ENCODE peak calls at places on chromosomes 16 and 17, in nine cellular contexts. One of them, this sample, is unnamed. For H3K27me3, the result is how much of the 10 kb centered on the place peaks cover.

GRCh38 chr17:37339321-37339720 is 36.5 kb upstream of the C17orf78 start:
- DNase-seq in GM23248: no peak
- DNase-seq in neuronal stem cell: no peak
- DNase-seq in cardiac muscle cell: no peak
- DNase-seq in left ventricle myocardium inferior: no peak
- DNase-seq in colonic mucosa: no peak
- DNase-seq in A673: no peak
- DNase-seq in pancreas: no peak
- DNase-seq in mammary epithelial cell: no peak
- DNase-seq in this sample: no peak

GRCh38 chr16:68186877-68187276 is 49.0 kb downstream of the ESRP2 start:
- DNase-seq in GM23248: no peak
- DNase-seq in neuronal stem cell: no peak
- DNase-seq in cardiac muscle cell: no peak
- DNase-seq in left ventricle myocardium inferior: no peak
- DNase-seq in colonic mucosa: no peak
- DNase-seq in A673: no peak
- DNase-seq in pancreas: peak
- DNase-seq in mammary epithelial cell: no peak
- DNase-seq in this sample: no peak

GRCh38 chr17:14227052-14227451 is 9.6 kb downstream of the CDRT15 start:
- DNase-seq in GM23248: no peak
- DNase-seq in neuronal stem cell: no peak
- DNase-seq in cardiac muscle cell: no peak
- DNase-seq in left ventricle myocardium inferior: no peak
- DNase-seq in colonic mucosa: no peak
- DNase-seq in A673: no peak
- DNase-seq in pancreas: no peak
- DNase-seq in mammary epithelial cell: no peak
- DNase-seq in this sample: no peak

GRCh38 chr17:51499906-51500305 is 239.6 kb downstream of the UTP18 start:
- DNase-seq in GM23248: no peak
- DNase-seq in neuronal stem cell: no peak
- DNase-seq in cardiac muscle cell: no peak
- DNase-seq in left ventricle myocardium inferior: no peak
- DNase-seq in colonic mucosa: no peak
- DNase-seq in A673: no peak
- DNase-seq in pancreas: no peak
- DNase-seq in mammary epithelial cell: no peak
- DNase-seq in this sample: no peak

GRCh38 chr16:86608301-86608747 is 30.0 kb downstream of the FOXL1 start:
- DNase-seq in GM23248: peak
- DNase-seq in neuronal stem cell: no peak
- DNase-seq in cardiac muscle cell: no peak
- DNase-seq in left ventricle myocardium inferior: no peak
- DNase-seq in colonic mucosa: no peak
- DNase-seq in A673: no peak
- DNase-seq in pancreas: no peak
- DNase-seq in mammary epithelial cell: no peak
- DNase-seq in this sample: no peak

GRCh38 chr17:63173903-63174302 is 207.9 kb downstream of the TANC2 start:
- DNase-seq in GM23248: peak
- DNase-seq in neuronal stem cell: no peak
- DNase-seq in cardiac muscle cell: no peak
- DNase-seq in left ventricle myocardium inferior: no peak
- DNase-seq in colonic mucosa: no peak
- DNase-seq in A673: no peak
- DNase-seq in pancreas: no peak
- DNase-seq in mammary epithelial cell: peak
- DNase-seq in this sample: no peak

GRCh38 chr17:2903193-2903974 is 107.1 kb downstream of the RAP1GAP2 start:
- DNase-seq in GM23248: no peak
- DNase-seq in neuronal stem cell: no peak
- DNase-seq in cardiac muscle cell: no peak
- DNase-seq in left ventricle myocardium inferior: no peak
- DNase-seq in colonic mucosa: no peak
- DNase-seq in A673: no peak
- DNase-seq in pancreas: peak
- DNase-seq in mammary epithelial cell: no peak
- DNase-seq in this sample: no peak

GRCh38 chr16:12639044-12639443 is 164.6 kb downstream of the CPPED1 start:
- DNase-seq in GM23248: peak
- DNase-seq in neuronal stem cell: no peak
- DNase-seq in cardiac muscle cell: no peak
- DNase-seq in left ventricle myocardium inferior: no peak
- DNase-seq in colonic mucosa: no peak
- DNase-seq in A673: no peak
- DNase-seq in pancreas: no peak
- DNase-seq in mammary epithelial cell: peak
- DNase-seq in this sample: no peak

GRCh38 chr17:78659546-78659945 is 82.3 kb upstream of the DNAH17 start:
- DNase-seq in GM23248: no peak
- DNase-seq in neuronal stem cell: no peak
- DNase-seq in cardiac muscle cell: no peak
- DNase-seq in left ventricle myocardium inferior: no peak
- DNase-seq in colonic mucosa: no peak
- DNase-seq in A673: no peak
- DNase-seq in pancreas: no peak
- DNase-seq in mammary epithelial cell: no peak
- DNase-seq in this sample: peak

GRCh38 chr17:40310882-40311391 is 2.0 kb downstream of the RARA start:
- DNase-seq in GM23248: no peak
- DNase-seq in neuronal stem cell: no peak
- DNase-seq in cardiac muscle cell: no peak
- DNase-seq in left ventricle myocardium inferior: peak
- DNase-seq in colonic mucosa: no peak
- DNase-seq in A673: no peak
- DNase-seq in pancreas: peak
- DNase-seq in mammary epithelial cell: no peak
- DNase-seq in this sample: no peak

DNA sequence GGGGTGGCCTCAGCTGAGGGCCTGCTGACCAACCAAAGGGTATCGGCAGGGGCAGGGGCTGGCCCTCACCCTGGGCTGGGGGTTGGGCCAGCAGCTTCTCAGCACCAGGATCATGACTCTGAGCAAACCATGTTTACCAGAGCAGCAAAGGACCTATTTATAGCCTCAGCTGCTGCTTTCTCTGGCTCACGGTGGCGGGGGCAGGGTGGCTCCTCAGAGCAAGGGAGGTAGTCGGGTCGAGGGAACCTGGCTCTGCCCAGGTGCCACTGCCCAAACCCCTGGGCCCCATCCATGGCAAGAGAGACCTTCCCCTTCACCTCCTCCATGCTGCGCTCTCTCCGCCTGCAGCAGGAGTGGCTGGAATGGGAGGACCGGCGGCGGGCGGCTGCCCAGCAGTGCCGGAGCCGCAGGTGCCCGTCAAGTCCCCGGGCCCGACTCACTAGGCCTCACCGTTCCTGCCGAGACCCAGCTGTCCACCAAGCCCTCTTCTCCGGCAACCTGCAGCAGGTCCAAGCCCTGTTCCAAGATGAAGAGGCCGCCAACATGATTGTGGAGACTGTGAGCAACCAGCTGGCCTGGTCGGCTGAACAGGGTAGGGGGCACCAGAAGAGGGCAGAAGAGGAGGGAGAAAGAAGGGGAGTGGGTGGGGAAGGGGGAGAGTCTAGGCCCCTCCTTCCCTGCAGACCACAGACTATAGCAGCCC is at the start of gene ASB16:
- DNase-seq in GM23248: peak
- DNase-seq in neuronal stem cell: no peak
- DNase-seq in cardiac muscle cell: peak
- DNase-seq in left ventricle myocardium inferior: peak
- DNase-seq in colonic mucosa: no peak
- DNase-seq in A673: no peak
- DNase-seq in pancreas: peak
- DNase-seq in mammary epithelial cell: no peak
- DNase-seq in this sample: peak
- H3K4me3 ChIP-seq in GM23248: no peak
- H3K4me3 ChIP-seq in neuronal stem cell: peak
- H3K4me3 ChIP-seq in cardiac muscle cell: no peak
- H3K4me3 ChIP-seq in left ventricle myocardium inferior: peak
- H3K4me3 ChIP-seq in colonic mucosa: no peak
- H3K4me3 ChIP-seq in A673: no peak
- H3K4me3 ChIP-seq in pancreas: peak
- H3K4me3 ChIP-seq in mammary epithelial cell: no peak
- H3K4me3 ChIP-seq in this sample: peak

GRCh38 chr17:76382305-76382802 is 2.1 kb upstream of the SPHK1 start:
- DNase-seq in GM23248: peak
- DNase-seq in neuronal stem cell: peak
- DNase-seq in cardiac muscle cell: peak
- DNase-seq in left ventricle myocardium inferior: no peak
- DNase-seq in colonic mucosa: no peak
- DNase-seq in A673: no peak
- DNase-seq in pancreas: peak
- DNase-seq in mammary epithelial cell: peak
- DNase-seq in this sample: peak
- H3K27ac ChIP-seq in GM23248: peak
- H3K27ac ChIP-seq in neuronal stem cell: peak
- H3K27ac ChIP-seq in cardiac muscle cell: no peak
- H3K27ac ChIP-seq in left ventricle myocardium inferior: peak
- H3K27ac ChIP-seq in colonic mucosa: peak
- H3K27ac ChIP-seq in A673: no peak
- H3K27ac ChIP-seq in pancreas: peak
- H3K27ac ChIP-seq in mammary epithelial cell: peak
- H3K27ac ChIP-seq in this sample: peak

DNA sequence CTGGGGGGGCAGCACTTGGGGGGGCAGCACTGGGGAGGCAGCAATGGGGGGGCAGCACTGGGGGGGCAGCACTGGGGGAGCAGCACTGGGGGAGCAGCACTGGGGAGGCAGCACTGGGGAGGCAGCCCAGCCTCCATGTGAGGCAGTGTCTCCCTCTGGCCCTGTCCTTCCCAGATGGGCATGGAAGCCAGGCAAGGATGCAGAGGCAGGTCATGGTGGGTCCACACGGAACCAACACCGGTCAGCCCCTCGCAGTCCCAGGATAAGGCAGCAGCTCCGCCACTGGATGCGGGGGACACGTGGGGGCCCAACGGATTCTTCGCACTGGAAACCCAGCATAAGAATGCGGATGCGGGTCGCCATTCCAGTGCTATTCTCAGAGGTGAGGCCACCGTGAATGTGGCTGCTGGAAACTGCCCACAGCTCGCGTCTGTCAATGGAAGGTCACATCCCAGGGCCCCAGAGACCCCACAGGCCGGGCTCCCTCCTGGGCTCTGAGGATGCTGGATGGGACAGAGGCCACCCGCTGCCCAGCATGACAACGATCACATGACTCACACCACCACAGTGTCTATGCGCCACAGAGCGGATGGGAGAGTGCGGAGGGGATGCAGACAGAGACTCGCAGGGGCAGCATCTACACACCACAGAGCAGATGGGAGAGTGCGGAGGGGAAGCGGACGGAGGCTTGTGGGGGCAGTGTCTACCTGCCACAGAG is 59.0 kb downstream of the LMF1 start:
- DNase-seq in GM23248: no peak
- DNase-seq in neuronal stem cell: no peak
- DNase-seq in cardiac muscle cell: no peak
- DNase-seq in left ventricle myocardium inferior: no peak
- DNase-seq in colonic mucosa: no peak
- DNase-seq in A673: no peak
- DNase-seq in pancreas: peak
- DNase-seq in mammary epithelial cell: no peak
- DNase-seq in this sample: no peak
- H3K27me3 ChIP-seq in GM23248: under half
- H3K27me3 ChIP-seq in neuronal stem cell: under half
- H3K27me3 ChIP-seq in cardiac muscle cell: under half
- H3K27me3 ChIP-seq in left ventricle myocardium inferior: under half
- H3K27me3 ChIP-seq in colonic mucosa: under half
- H3K27me3 ChIP-seq in A673: under half
- H3K27me3 ChIP-seq in pancreas: under half
- H3K27me3 ChIP-seq in mammary epithelial cell: under half
- H3K27me3 ChIP-seq in this sample: under half

GRCh38 chr17:48590603-48591161 is 641 bp upstream of the HOXB3 start:
- DNase-seq in GM23248: no peak
- DNase-seq in neuronal stem cell: no peak
- DNase-seq in cardiac muscle cell: no peak
- DNase-seq in left ventricle myocardium inferior: no peak
- DNase-seq in colonic mucosa: no peak
- DNase-seq in A673: no peak
- DNase-seq in pancreas: no peak
- DNase-seq in mammary epithelial cell: no peak
- DNase-seq in this sample: no peak

GRCh38 chr17:48593126-48593829 is at the start of gene HOXB5:
- DNase-seq in GM23248: peak
- DNase-seq in neuronal stem cell: no peak
- DNase-seq in cardiac muscle cell: peak
- DNase-seq in left ventricle myocardium inferior: no peak
- DNase-seq in colonic mucosa: no peak
- DNase-seq in A673: no peak
- DNase-seq in pancreas: no peak
- DNase-seq in mammary epithelial cell: no peak
- DNase-seq in this sample: no peak

GRCh38 chr17:48591435-48592077 is 1.5 kb upstream of the HOXB3 start:
- DNase-seq in GM23248: no peak
- DNase-seq in neuronal stem cell: no peak
- DNase-seq in cardiac muscle cell: no peak
- DNase-seq in left ventricle myocardium inferior: no peak
- DNase-seq in colonic mucosa: no peak
- DNase-seq in A673: no peak
- DNase-seq in pancreas: no peak
- DNase-seq in mammary epithelial cell: no peak
- DNase-seq in this sample: no peak

GRCh38 chr17:48592592-48592991 is 987 bp downstream of the HOXB5 start:
- DNase-seq in GM23248: peak
- DNase-seq in neuronal stem cell: no peak
- DNase-seq in cardiac muscle cell: no peak
- DNase-seq in left ventricle myocardium inferior: no peak
- DNase-seq in colonic mucosa: no peak
- DNase-seq in A673: no peak
- DNase-seq in pancreas: no peak
- DNase-seq in mammary epithelial cell: no peak
- DNase-seq in this sample: no peak

GRCh38 chr17:48592097-48592496 is 1.5 kb downstream of the HOXB5 start:
- DNase-seq in GM23248: peak
- DNase-seq in neuronal stem cell: no peak
- DNase-seq in cardiac muscle cell: no peak
- DNase-seq in left ventricle myocardium inferior: no peak
- DNase-seq in colonic mucosa: no peak
- DNase-seq in A673: no peak
- DNase-seq in pancreas: no peak
- DNase-seq in mammary epithelial cell: no peak
- DNase-seq in this sample: no peak
- H3K4me3 ChIP-seq in GM23248: peak
- H3K4me3 ChIP-seq in neuronal stem cell: no peak
- H3K4me3 ChIP-seq in cardiac muscle cell: no peak
- H3K4me3 ChIP-seq in left ventricle myocardium inferior: peak
- H3K4me3 ChIP-seq in colonic mucosa: peak
- H3K4me3 ChIP-seq in A673: no peak
- H3K4me3 ChIP-seq in pancreas: peak
- H3K4me3 ChIP-seq in mammary epithelial cell: no peak
- H3K4me3 ChIP-seq in this sample: peak

GRCh38 chr16:2032285-2033056 is 5.8 kb downstream of the NHERF2 start:
- DNase-seq in GM23248: peak
- DNase-seq in neuronal stem cell: no peak
- DNase-seq in cardiac muscle cell: no peak
- DNase-seq in left ventricle myocardium inferior: peak
- DNase-seq in colonic mucosa: no peak
- DNase-seq in A673: no peak
- DNase-seq in pancreas: peak
- DNase-seq in mammary epithelial cell: no peak
- DNase-seq in this sample: peak
- H3K27ac ChIP-seq in GM23248: peak
- H3K27ac ChIP-seq in neuronal stem cell: no peak
- H3K27ac ChIP-seq in cardiac muscle cell: no peak
- H3K27ac ChIP-seq in left ventricle myocardium inferior: peak
- H3K27ac ChIP-seq in colonic mucosa: peak
- H3K27ac ChIP-seq in A673: no peak
- H3K27ac ChIP-seq in pancreas: peak
- H3K27ac ChIP-seq in mammary epithelial cell: no peak
- H3K27ac ChIP-seq in this sample: peak